ENCODE peak calls at places on chromosome 3, in eight cellular contexts. B is GM06990, L is HFF-Myc, E is hepatocyte, X is sigmoid colon, F is fibroblast of the aortic adventitia, Y is PC-9, S is foreskin fibroblast. C is an unnamed sample.

GRCh38 chr3:24472358-24472757 is 22.3 kb downstream of the THRB start:
- DNase-seq in B (no peak), E (no peak), Y (no peak), S (no peak), X (no peak), L (no peak), F (no peak), C (no peak)

GRCh38 chr3:69926385-69926784 is 73.1 kb upstream of the SAMMSON start:
- DNase-seq in B (no peak), F (no peak), S (no peak), E (no peak), X (no peak), L (no peak), Y (no peak), C (no peak)

GRCh38 chr3:49700453-49701128 is 11.2 kb downstream of the RNF123 start:
- DNase-seq in F (no peak), L (no peak), Y (no peak), S (no peak), X (no peak), B (no peak), E (no peak), C (no peak)

GRCh38 chr3:126355777-126356372 is 1.3 kb downstream of the KLF15 start:
- DNase-seq in X (peak), E (peak), F (peak), B (no peak), L (peak), S (peak), Y (peak), C (no peak)

GRCh38 chr3:57268416-57268815 is 24.1 kb downstream of the ASB14 start:
- DNase-seq in F (no peak), B (no peak), Y (no peak), E (no peak), L (no peak), S (no peak), X (no peak), C (no peak)

GRCh38 chr3:15339786-15340215 is 7.4 kb upstream of the SH3BP5 start:
- DNase-seq in F (peak), Y (no peak), S (peak), X (peak), B (no peak), E (no peak), L (no peak), C (no peak)

GRCh38 chr3:24002129-24002528 is 57.0 kb downstream of the NR1D2 start:
- DNase-seq in L (no peak), E (no peak), X (no peak), S (no peak), Y (no peak), F (no peak), B (no peak), C (no peak)

GRCh38 chr3:184466413-184466960 is 86.6 kb downstream of the CHRD start:
- DNase-seq in F (peak), S (peak), L (no peak), X (no peak), Y (peak), B (no peak), E (peak), C (no peak)

GRCh38 chr3:141998674-141999290 is 122.3 kb downstream of the ATP1B3 start:
- DNase-seq in E (no peak), B (no peak), S (no peak), L (no peak), Y (no peak), F (peak), X (no peak), C (no peak)

GRCh38 chr3:15805756-15806266 is 8.0 kb upstream of the ANKRD28 start:
- DNase-seq in L (peak), F (peak), B (peak), X (no peak), S (no peak), E (no peak), Y (no peak), C (no peak)

GRCh38 chr3:11367116-11367781 is 95.1 kb downstream of the ATG7 start:
- DNase-seq in B (no peak), X (peak), Y (no peak), E (peak), F (peak), S (peak), L (no peak), C (no peak)

GRCh38 chr3:65878831-65879230 is 159.9 kb downstream of the MAGI1 start:
- DNase-seq in S (no peak), L (no peak), X (no peak), B (no peak), F (no peak), E (no peak), Y (no peak), C (no peak)

GRCh38 chr3:141093971-141094401 is 42.8 kb downstream of the SPSB4 start:
- DNase-seq in F (peak), X (peak), B (no peak), L (no peak), Y (no peak), S (no peak), E (no peak), C (no peak)

GRCh38 chr3:118641608-118642007 is 393.0 kb downstream of the IGSF11 start:
- DNase-seq in B (no peak), Y (no peak), F (no peak), L (no peak), S (no peak), X (no peak), E (peak), C (no peak)

GRCh38 chr3:57756528-57757401 is 656 bp downstream of the SLMAP start:
- DNase-seq in L (no peak), X (peak), Y (peak), E (peak), S (peak), B (peak), F (peak), C (no peak)

GRCh38 chr3:113867506-113867905 is 28.9 kb downstream of the GRAMD1C start:
- DNase-seq in F (peak), E (no peak), X (no peak), L (no peak), S (peak), B (no peak), Y (no peak), C (peak)

GRCh38 chr3:100556656-100557310 is 52.6 kb upstream of the ADGRG7 start:
- DNase-seq in E (no peak), Y (peak), L (peak), S (peak), B (no peak), F (peak), X (no peak), C (peak)

GRCh38 chr3:131622726-131623125 is 120.0 kb upstream of the MRPL3 start:
- DNase-seq in B (no peak), L (no peak), E (no peak), S (no peak), F (no peak), Y (no peak), X (no peak), C (no peak)

GRCh38 chr3:79236488-79236887 is 531.3 kb downstream of the ROBO1 start:
- DNase-seq in F (no peak), S (no peak), Y (no peak), B (no peak), X (no peak), L (no peak), E (no peak), C (no peak)

GRCh38 chr3:31747785-31748184 is 215.1 kb downstream of the STT3B start:
- DNase-seq in S (no peak), X (no peak), Y (no peak), B (no peak), F (no peak), L (no peak), E (no peak), C (no peak)

GRCh38 chr3:46334911-46335478 is 18.9 kb upstream of the CCR2 start:
- DNase-seq in E (peak), X (no peak), S (peak), L (no peak), F (peak), Y (no peak), B (no peak), C (peak)

GRCh38 chr3:135995766-135996165 is 30.2 kb downstream of the PPP2R3A start:
- DNase-seq in S (no peak), E (no peak), Y (no peak), L (no peak), B (no peak), X (no peak), F (no peak), C (no peak)
- TF ChIP-seq CTCF in S (no peak), E (no peak), Y (no peak), L (no peak), B (no peak), X (no peak), F (no peak), C (no peak)

DNA sequence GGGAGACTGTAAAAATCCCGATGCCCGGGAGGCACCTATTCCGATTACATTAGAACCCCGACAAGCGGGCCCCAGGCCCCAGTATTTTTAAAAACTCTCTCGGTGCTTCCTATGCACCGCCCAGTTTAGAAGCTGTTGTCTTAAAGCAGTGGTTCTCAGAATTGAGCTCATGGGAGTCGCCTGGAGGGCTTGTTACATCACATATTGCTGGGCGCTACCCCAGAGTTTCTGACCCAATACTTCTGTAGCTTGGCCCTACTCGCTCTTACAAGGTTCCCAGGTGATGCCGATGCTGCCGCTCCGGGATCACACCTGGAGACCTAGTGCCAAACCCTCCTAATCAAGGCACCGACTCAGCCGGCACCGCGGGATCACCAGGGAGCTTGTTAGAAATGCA is 35.2 kb downstream of the CPN2 start:
- DNase-seq in L (no peak), F (peak), B (no peak), E (no peak), X (peak), S (peak), Y (no peak), C (no peak)
- H3K4me3 ChIP-seq in L (peak), F (peak), B (no peak), E (no peak), X (peak), S (peak), Y (peak), C (peak)

GRCh38 chr3:172678068-172678467 is 32.8 kb downstream of the NCEH1 start:
- DNase-seq in Y (peak), F (peak), S (no peak), B (no peak), X (no peak), E (no peak), L (no peak), C (no peak)

GRCh38 chr3:172675371-172676193 is 35.3 kb downstream of the NCEH1 start:
- DNase-seq in Y (no peak), F (peak), X (no peak), B (no peak), L (peak), S (peak), E (peak), C (no peak)

GRCh38 chr3:172676208-172676920 is 34.5 kb downstream of the NCEH1 start:
- DNase-seq in F (no peak), X (no peak), L (no peak), S (no peak), Y (no peak), B (no peak), E (no peak), C (no peak)

GRCh38 chr3:172673210-172673679 is 37.6 kb downstream of the NCEH1 start:
- DNase-seq in S (peak), Y (peak), L (peak), X (peak), B (no peak), F (peak), E (peak), C (no peak)
- TF ChIP-seq CTCF in S (peak), Y (peak), L (peak), X (peak), B (peak), F (peak), E (peak), C (peak)

GRCh38 chr3:94299741-94300140 is 236.9 kb downstream of the NSUN3 start:
- DNase-seq in F (no peak), B (no peak), X (no peak), S (no peak), L (no peak), E (no peak), Y (no peak), C (no peak)
- H3K4me3 ChIP-seq in F (no peak), B (no peak), X (no peak), S (no peak), L (no peak), E (no peak), Y (no peak), C (no peak)

GRCh38 chr3:38739396-38739689 is 76.7 kb downstream of the SCN10A start:
- DNase-seq in Y (no peak), X (no peak), E (no peak), B (no peak), F (no peak), S (no peak), L (no peak), C (no peak)

GRCh38 chr3:38742551-38742950 is 73.5 kb downstream of the SCN10A start:
- DNase-seq in B (no peak), X (no peak), L (no peak), S (no peak), F (no peak), Y (no peak), E (no peak), C (no peak)

GRCh38 chr3:38739931-38740330 is 76.1 kb downstream of the SCN10A start:
- DNase-seq in L (no peak), Y (no peak), E (no peak), S (no peak), F (no peak), B (no peak), X (no peak), C (no peak)

GRCh38 chr3:38738630-38739395 is 77.2 kb downstream of the SCN10A start:
- DNase-seq in B (no peak), S (no peak), X (no peak), F (peak), E (peak), L (no peak), Y (peak), C (no peak)
- TF ChIP-seq CTCF in B (peak), S (peak), X (no peak), F (peak), E (peak), L (peak), Y (peak), C (peak)

DNA sequence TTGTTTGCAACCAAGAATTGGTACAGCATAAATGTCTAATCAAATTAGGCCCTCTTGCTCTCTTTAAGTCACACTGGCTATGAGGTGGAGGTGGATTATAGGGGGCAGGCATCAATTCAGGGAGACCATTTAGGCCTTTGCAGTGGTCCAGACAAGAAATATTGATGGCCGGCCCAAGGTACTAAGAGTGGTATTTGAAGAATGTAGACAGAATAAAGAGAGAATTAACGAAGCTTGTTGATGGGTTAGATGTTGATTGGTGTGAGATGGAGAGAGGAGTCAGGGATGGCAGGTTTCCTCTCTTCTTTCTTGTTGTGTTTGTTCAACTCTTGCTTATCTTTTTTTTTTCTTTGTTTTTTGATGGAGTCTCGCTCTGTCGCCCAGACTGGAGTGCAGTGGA is 48.5 kb downstream of the PIK3CA start:
- DNase-seq in L (no peak), S (no peak), X (no peak), F (no peak), E (no peak), Y (no peak), B (no peak), C (no peak)
- H3K4me3 ChIP-seq in L (no peak), S (no peak), X (no peak), F (no peak), E (no peak), Y (no peak), B (no peak), C (no peak)

GRCh38 chr3:168191856-168192255 is 96.1 kb upstream of the GOLIM4 start:
- DNase-seq in F (no peak), Y (no peak), S (no peak), B (no peak), X (no peak), E (no peak), L (no peak), C (no peak)
- TF ChIP-seq CTCF in F (no peak), Y (no peak), S (no peak), B (no peak), X (no peak), E (no peak), L (no peak), C (no peak)

C was measured in AG04450.